ENCODE peak calls at places on chromosome 9, in four cellular contexts. R, L, U and K are unnamed samples.

GRCh38 chr9:69719368-69719767 is 40.4 kb downstream of the PTAR1 start:
- DNase-seq in R (no peak), L (no peak), U (no peak), K (no peak)

GRCh38 chr9:130448035-130448624 is 3.4 kb downstream of the ASS1 start:
- DNase-seq in R (no peak), L (peak), U (no peak), K (no peak)

GRCh38 chr9:71758785-71759184 is 9.5 kb downstream of the CEMIP2 start:
- DNase-seq in R (peak), L (peak), U (no peak), K (peak)

GRCh38 chr9:100488171-100488570 is 15.2 kb downstream of the TMEFF1 start:
- DNase-seq in R (no peak), L (no peak), U (no peak), K (no peak)

GRCh38 chr9:112041536-112042243 is 133.4 kb downstream of the SUSD1 start:
- DNase-seq in R (peak), L (peak), U (peak), K (no peak)

GRCh38 chr9:81690251-81690851 is 1.0 kb upstream of the TLE1 start:
- DNase-seq in R (peak), L (peak), U (no peak), K (peak)

GRCh38 chr9:37944266-37944650 is 40.3 kb upstream of the SLC25A51 start:
- DNase-seq in R (peak), L (no peak), U (no peak), K (no peak)

GRCh38 chr9:84773023-84773422 is 103.5 kb downstream of the NTRK2 start:
- DNase-seq in R (no peak), L (peak), U (peak), K (no peak)

GRCh38 chr9:132354645-132355355 is at the start of gene SETX:
- DNase-seq in R (peak), L (peak), U (peak), K (peak)

GRCh38 chr9:6838158-6838557 is 80.4 kb downstream of the KDM4C start:
- DNase-seq in R (no peak), L (no peak), U (no peak), K (no peak)

GRCh38 chr9:99336531-99336930 is 114.4 kb downstream of the SEC61B start:
- DNase-seq in R (peak), L (peak), U (no peak), K (no peak)

GRCh38 chr9:85268024-85268610 is 473.6 kb downstream of the AGTPBP1 start:
- DNase-seq in R (no peak), L (no peak), U (no peak), K (no peak)

GRCh38 chr9:86942352-86943222 is 4.7 kb downstream of the GAS1 start:
- DNase-seq in R (no peak), L (no peak), U (no peak), K (no peak)